ENCODE peak calls at places on chromosomes 2 and 18, in six cellular contexts. One of them, this sample, is unnamed. For H3K27me3, the result is how much of the 10 kb centered on the place peaks cover.

GRCh38 chr2:225010804-225011203 is 31.5 kb downstream of the DOCK10 start:
- DNase-seq in astrocyte: peak
- DNase-seq in IMR-90: peak
- DNase-seq in GM23338: no peak
- DNase-seq in upper lobe of right lung: no peak
- DNase-seq in ascending aorta: no peak
- DNase-seq in this sample: no peak

GRCh38 chr18:68034293-68034692 is 517.8 kb upstream of the DSEL start:
- DNase-seq in GM23338: no peak
- DNase-seq in upper lobe of right lung: no peak
- DNase-seq in astrocyte: no peak
- DNase-seq in ascending aorta: no peak
- DNase-seq in IMR-90: peak
- DNase-seq in this sample: no peak

GRCh38 chr18:67381608-67382150 is 134.8 kb downstream of the DSEL start:
- DNase-seq in upper lobe of right lung: no peak
- DNase-seq in astrocyte: no peak
- DNase-seq in IMR-90: no peak
- DNase-seq in ascending aorta: no peak
- DNase-seq in GM23338: no peak
- DNase-seq in this sample: no peak

GRCh38 chr2:3035385-3036050 is 342.1 kb downstream of the EIPR1 start:
- DNase-seq in IMR-90: no peak
- DNase-seq in ascending aorta: no peak
- DNase-seq in astrocyte: no peak
- DNase-seq in GM23338: no peak
- DNase-seq in upper lobe of right lung: no peak
- DNase-seq in this sample: no peak

GRCh38 chr2:217849576-217849975 is 153.2 kb downstream of the TNS1 start:
- DNase-seq in upper lobe of right lung: no peak
- DNase-seq in IMR-90: no peak
- DNase-seq in astrocyte: no peak
- DNase-seq in ascending aorta: no peak
- DNase-seq in GM23338: no peak
- DNase-seq in this sample: no peak

GRCh38 chr2:108820439-108820838 is 33.9 kb downstream of the CCDC138 start:
- DNase-seq in ascending aorta: no peak
- DNase-seq in upper lobe of right lung: no peak
- DNase-seq in GM23338: no peak
- DNase-seq in astrocyte: no peak
- DNase-seq in IMR-90: no peak
- DNase-seq in this sample: no peak

GRCh38 chr2:111202266-111203040 is 81.7 kb downstream of the BCL2L11 start:
- DNase-seq in IMR-90: peak
- DNase-seq in upper lobe of right lung: no peak
- DNase-seq in GM23338: no peak
- DNase-seq in astrocyte: peak
- DNase-seq in ascending aorta: no peak
- DNase-seq in this sample: no peak

GRCh38 chr2:46390036-46390435 is 89.3 kb upstream of the TMEM247 start:
- DNase-seq in upper lobe of right lung: no peak
- DNase-seq in ascending aorta: no peak
- DNase-seq in GM23338: no peak
- DNase-seq in astrocyte: no peak
- DNase-seq in IMR-90: no peak
- DNase-seq in this sample: no peak

GRCh38 chr2:135997380-135997779 is 12.0 kb upstream of the DARS1 start:
- DNase-seq in IMR-90: no peak
- DNase-seq in ascending aorta: no peak
- DNase-seq in upper lobe of right lung: peak
- DNase-seq in GM23338: peak
- DNase-seq in astrocyte: no peak
- DNase-seq in this sample: no peak

GRCh38 chr18:22110482-22110924 is 58.9 kb upstream of the GATA6 start:
- DNase-seq in upper lobe of right lung: no peak
- DNase-seq in GM23338: peak
- DNase-seq in astrocyte: no peak
- DNase-seq in IMR-90: no peak
- DNase-seq in ascending aorta: no peak
- DNase-seq in this sample: no peak

GRCh38 chr18:22109535-22109934 is 59.9 kb upstream of the GATA6 start:
- DNase-seq in upper lobe of right lung: no peak
- DNase-seq in IMR-90: no peak
- DNase-seq in astrocyte: no peak
- DNase-seq in GM23338: no peak
- DNase-seq in ascending aorta: no peak
- DNase-seq in this sample: no peak

GRCh38 chr18:22106536-22107292 is 62.7 kb upstream of the GATA6 start:
- DNase-seq in upper lobe of right lung: no peak
- DNase-seq in IMR-90: peak
- DNase-seq in astrocyte: peak
- DNase-seq in GM23338: no peak
- DNase-seq in ascending aorta: no peak
- DNase-seq in this sample: no peak

GRCh38 chr18:22112215-22112614 is 57.2 kb upstream of the GATA6 start:
- DNase-seq in GM23338: no peak
- DNase-seq in upper lobe of right lung: no peak
- DNase-seq in astrocyte: no peak
- DNase-seq in IMR-90: no peak
- DNase-seq in ascending aorta: no peak
- DNase-seq in this sample: no peak

GRCh38 chr18:22108674-22109073 is 60.7 kb upstream of the GATA6 start:
- DNase-seq in upper lobe of right lung: no peak
- DNase-seq in GM23338: peak
- DNase-seq in ascending aorta: no peak
- DNase-seq in astrocyte: no peak
- DNase-seq in IMR-90: no peak
- DNase-seq in this sample: no peak
- H3K27me3 ChIP-seq in upper lobe of right lung: under half
- H3K27me3 ChIP-seq in GM23338: under half
- H3K27me3 ChIP-seq in ascending aorta: under half
- H3K27me3 ChIP-seq in astrocyte: under half
- H3K27me3 ChIP-seq in IMR-90: under half
- H3K27me3 ChIP-seq in this sample: under half

GRCh38 chr2:98348066-98348561 is 1.9 kb downstream of the CNGA3 start:
- DNase-seq in upper lobe of right lung: no peak
- DNase-seq in ascending aorta: no peak
- DNase-seq in GM23338: peak
- DNase-seq in IMR-90: no peak
- DNase-seq in astrocyte: no peak
- DNase-seq in this sample: no peak

GRCh38 chr2:98346259-98347236 is at the start of gene CNGA3:
- DNase-seq in upper lobe of right lung: peak
- DNase-seq in ascending aorta: no peak
- DNase-seq in GM23338: peak
- DNase-seq in astrocyte: peak
- DNase-seq in IMR-90: peak
- DNase-seq in this sample: peak

GRCh38 chr2:98350411-98350810 is 4.2 kb downstream of the CNGA3 start:
- DNase-seq in IMR-90: no peak
- DNase-seq in ascending aorta: no peak
- DNase-seq in upper lobe of right lung: no peak
- DNase-seq in GM23338: no peak
- DNase-seq in astrocyte: no peak
- DNase-seq in this sample: no peak

GRCh38 chr2:98343371-98343770 is 2.9 kb upstream of the CNGA3 start:
- DNase-seq in upper lobe of right lung: no peak
- DNase-seq in astrocyte: no peak
- DNase-seq in ascending aorta: no peak
- DNase-seq in GM23338: no peak
- DNase-seq in IMR-90: no peak
- DNase-seq in this sample: no peak

GRCh38 chr2:98347298-98348065 is 1.2 kb downstream of the CNGA3 start:
- DNase-seq in GM23338: peak
- DNase-seq in upper lobe of right lung: no peak
- DNase-seq in IMR-90: no peak
- DNase-seq in astrocyte: no peak
- DNase-seq in ascending aorta: no peak
- DNase-seq in this sample: no peak
- H3K27me3 ChIP-seq in GM23338: half or more
- H3K27me3 ChIP-seq in upper lobe of right lung: half or more
- H3K27me3 ChIP-seq in IMR-90: half or more
- H3K27me3 ChIP-seq in astrocyte: under half
- H3K27me3 ChIP-seq in ascending aorta: under half
- H3K27me3 ChIP-seq in this sample: under half

GRCh38 chr2:160402498-160402897 is 91.1 kb downstream of the RBMS1 start:
- DNase-seq in astrocyte: no peak
- DNase-seq in GM23338: no peak
- DNase-seq in upper lobe of right lung: no peak
- DNase-seq in ascending aorta: no peak
- DNase-seq in IMR-90: no peak
- DNase-seq in this sample: no peak
- H3K27me3 ChIP-seq in astrocyte: under half
- H3K27me3 ChIP-seq in GM23338: under half
- H3K27me3 ChIP-seq in upper lobe of right lung: under half
- H3K27me3 ChIP-seq in ascending aorta: under half
- H3K27me3 ChIP-seq in IMR-90: under half
- H3K27me3 ChIP-seq in this sample: under half

GRCh38 chr2:104854507-104855173 is 725 bp downstream of the POU3F3 start:
- DNase-seq in ascending aorta: no peak
- DNase-seq in upper lobe of right lung: no peak
- DNase-seq in GM23338: peak
- DNase-seq in IMR-90: no peak
- DNase-seq in astrocyte: no peak
- DNase-seq in this sample: no peak

GRCh38 chr2:104857262-104858221 is 3.6 kb downstream of the POU3F3 start:
- DNase-seq in astrocyte: no peak
- DNase-seq in GM23338: peak
- DNase-seq in ascending aorta: no peak
- DNase-seq in IMR-90: no peak
- DNase-seq in upper lobe of right lung: no peak
- DNase-seq in this sample: no peak

GRCh38 chr2:104856973-104857261 is 3.0 kb downstream of the POU3F3 start:
- DNase-seq in GM23338: no peak
- DNase-seq in IMR-90: no peak
- DNase-seq in astrocyte: no peak
- DNase-seq in ascending aorta: no peak
- DNase-seq in upper lobe of right lung: no peak
- DNase-seq in this sample: no peak

GRCh38 chr2:104855174-104856085 is 1.5 kb downstream of the POU3F3 start:
- DNase-seq in ascending aorta: no peak
- DNase-seq in astrocyte: no peak
- DNase-seq in upper lobe of right lung: no peak
- DNase-seq in IMR-90: no peak
- DNase-seq in GM23338: peak
- DNase-seq in this sample: no peak

GRCh38 chr2:104856086-104856972 is 2.4 kb downstream of the POU3F3 start:
- DNase-seq in upper lobe of right lung: no peak
- DNase-seq in GM23338: peak
- DNase-seq in ascending aorta: no peak
- DNase-seq in IMR-90: no peak
- DNase-seq in astrocyte: no peak
- DNase-seq in this sample: no peak
- H3K27me3 ChIP-seq in upper lobe of right lung: half or more
- H3K27me3 ChIP-seq in GM23338: half or more
- H3K27me3 ChIP-seq in ascending aorta: under half
- H3K27me3 ChIP-seq in IMR-90: half or more
- H3K27me3 ChIP-seq in astrocyte: under half
- H3K27me3 ChIP-seq in this sample: under half

DNA sequence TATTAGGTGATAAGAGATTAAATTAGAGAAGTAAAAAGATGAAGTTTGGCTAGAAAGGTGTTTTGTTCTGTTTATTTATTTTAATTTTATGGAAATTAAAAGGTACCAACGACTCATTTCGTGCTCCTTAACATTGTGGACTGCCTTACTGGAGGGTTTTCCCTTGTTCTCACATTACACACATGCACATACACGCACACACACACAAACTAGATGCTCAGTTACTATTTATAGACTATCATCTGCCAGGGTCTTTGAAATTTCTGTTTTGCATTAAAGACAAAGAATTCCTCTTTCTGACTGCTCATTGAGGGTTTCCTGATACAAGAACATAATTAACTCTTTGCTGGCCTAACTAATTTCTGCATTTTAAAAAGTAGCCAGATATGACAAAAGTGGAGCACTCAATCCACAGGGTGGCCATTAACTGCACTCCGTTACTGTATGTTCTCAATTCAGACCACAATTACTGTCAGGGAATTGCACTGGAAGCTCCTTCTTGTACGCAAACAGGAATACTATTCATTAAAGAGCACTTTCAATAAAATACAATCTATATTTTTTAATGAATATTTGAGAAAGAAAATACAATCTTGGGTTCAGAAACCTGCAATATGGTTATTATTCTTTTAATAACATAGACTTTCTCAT is 366.9 kb upstream of the GALNT5 start:
- DNase-seq in GM23338: no peak
- DNase-seq in upper lobe of right lung: no peak
- DNase-seq in ascending aorta: no peak
- DNase-seq in astrocyte: no peak
- DNase-seq in IMR-90: no peak
- DNase-seq in this sample: no peak
- H3K27me3 ChIP-seq in GM23338: under half
- H3K27me3 ChIP-seq in upper lobe of right lung: under half
- H3K27me3 ChIP-seq in ascending aorta: under half
- H3K27me3 ChIP-seq in astrocyte: under half
- H3K27me3 ChIP-seq in IMR-90: under half
- H3K27me3 ChIP-seq in this sample: under half

DNA sequence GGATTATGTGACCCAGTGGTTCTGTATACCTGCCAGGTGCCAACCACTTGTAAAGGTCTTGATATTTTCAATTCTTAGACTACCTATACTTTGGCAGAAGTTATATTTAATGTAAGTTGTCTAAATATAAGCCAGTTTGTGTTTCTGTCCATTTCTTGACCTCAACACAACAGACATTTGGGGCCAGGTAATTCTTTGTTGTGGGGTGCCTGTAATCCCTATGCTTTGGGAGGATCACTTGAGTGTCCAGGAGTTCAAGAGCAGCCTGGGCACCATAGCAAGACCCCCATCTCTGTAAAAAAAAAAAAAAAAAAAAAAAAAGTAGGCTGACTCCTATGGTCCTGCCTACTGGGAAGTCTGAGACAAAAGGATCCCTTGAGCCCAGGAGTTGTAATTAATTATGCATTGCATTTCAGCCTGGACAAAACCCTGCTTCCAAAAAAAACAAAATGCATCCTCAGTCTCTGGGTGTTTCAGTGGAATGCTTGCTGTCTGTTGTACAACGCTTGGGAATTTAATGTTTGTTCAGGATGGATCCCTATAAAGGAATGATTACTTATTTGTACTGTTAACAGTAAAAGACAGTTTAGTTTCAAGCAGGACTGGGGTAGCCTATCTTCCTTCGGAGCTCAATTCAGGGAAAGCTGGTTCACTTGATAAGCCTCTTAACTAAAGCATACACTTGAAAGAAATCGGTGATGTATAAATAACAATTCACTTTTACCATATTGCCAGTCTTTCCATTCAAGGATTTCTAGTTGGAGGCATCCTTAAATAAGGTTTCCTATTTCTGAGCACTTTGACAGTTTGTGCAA is 3.4 kb downstream of the RPS27A start:
- DNase-seq in astrocyte: no peak
- DNase-seq in upper lobe of right lung: no peak
- DNase-seq in GM23338: no peak
- DNase-seq in IMR-90: no peak
- DNase-seq in ascending aorta: no peak
- DNase-seq in this sample: no peak
- H3K27me3 ChIP-seq in astrocyte: under half
- H3K27me3 ChIP-seq in upper lobe of right lung: under half
- H3K27me3 ChIP-seq in GM23338: under half
- H3K27me3 ChIP-seq in IMR-90: under half
- H3K27me3 ChIP-seq in ascending aorta: under half
- H3K27me3 ChIP-seq in this sample: under half

This sample was measured in naive thymus-derived CD4-positive, alpha-beta T cell.